ENCODE peak calls at places on chromosomes 7 and 10, in six cellular contexts. One of them, this sample, is unnamed.

GRCh38 chr7:105963038-105963667 is at the start of gene CDHR3:
- DNase-seq in bronchial epithelial cell: no peak
- DNase-seq in HepG2: peak
- DNase-seq in tibial nerve: no peak
- DNase-seq in sigmoid colon: no peak
- DNase-seq in stomach: peak
- DNase-seq in this sample: peak

GRCh38 chr7:105641236-105641810 is 60.0 kb upstream of the EFCAB10 start:
- DNase-seq in sigmoid colon: peak
- DNase-seq in HepG2: no peak
- DNase-seq in bronchial epithelial cell: no peak
- DNase-seq in stomach: no peak
- DNase-seq in tibial nerve: no peak
- DNase-seq in this sample: no peak

GRCh38 chr10:773562-774161 is 84.2 kb upstream of the DIP2C start:
- DNase-seq in stomach: peak
- DNase-seq in sigmoid colon: no peak
- DNase-seq in HepG2: no peak
- DNase-seq in tibial nerve: no peak
- DNase-seq in bronchial epithelial cell: no peak
- DNase-seq in this sample: no peak

GRCh38 chr10:79352035-79352595 is 4.8 kb downstream of the PPIF start:
- DNase-seq in bronchial epithelial cell: no peak
- DNase-seq in HepG2: no peak
- DNase-seq in tibial nerve: no peak
- DNase-seq in stomach: no peak
- DNase-seq in sigmoid colon: no peak
- DNase-seq in this sample: no peak

GRCh38 chr7:66629222-66629658 is 559 bp downstream of the KCTD7 start:
- DNase-seq in sigmoid colon: peak
- DNase-seq in tibial nerve: no peak
- DNase-seq in stomach: peak
- DNase-seq in bronchial epithelial cell: no peak
- DNase-seq in HepG2: no peak
- DNase-seq in this sample: peak

GRCh38 chr7:103729026-103729425 is 260.4 kb downstream of the RELN start:
- DNase-seq in HepG2: no peak
- DNase-seq in sigmoid colon: no peak
- DNase-seq in tibial nerve: no peak
- DNase-seq in bronchial epithelial cell: no peak
- DNase-seq in stomach: no peak
- DNase-seq in this sample: no peak

GRCh38 chr10:91978585-91978984 is 55.0 kb downstream of the BTAF1 start:
- DNase-seq in sigmoid colon: no peak
- DNase-seq in stomach: no peak
- DNase-seq in bronchial epithelial cell: no peak
- DNase-seq in tibial nerve: no peak
- DNase-seq in HepG2: no peak
- DNase-seq in this sample: no peak

GRCh38 chr10:77614778-77615625 is 22.6 kb downstream of the KCNMA1 start:
- DNase-seq in HepG2: no peak
- DNase-seq in stomach: no peak
- DNase-seq in bronchial epithelial cell: peak
- DNase-seq in sigmoid colon: peak
- DNase-seq in tibial nerve: no peak
- DNase-seq in this sample: no peak

GRCh38 chr10:9024210-9024609 is 969.7 kb downstream of the GATA3 start:
- DNase-seq in stomach: no peak
- DNase-seq in HepG2: no peak
- DNase-seq in bronchial epithelial cell: peak
- DNase-seq in tibial nerve: no peak
- DNase-seq in sigmoid colon: no peak
- DNase-seq in this sample: no peak

GRCh38 chr10:43905502-43906236 is 257.0 kb upstream of the ZNF32 start:
- DNase-seq in HepG2: no peak
- DNase-seq in stomach: no peak
- DNase-seq in tibial nerve: no peak
- DNase-seq in bronchial epithelial cell: no peak
- DNase-seq in sigmoid colon: no peak
- DNase-seq in this sample: no peak

GRCh38 chr7:143884978-143885559 is 16.9 kb downstream of the TCAF1 start:
- DNase-seq in HepG2: no peak
- DNase-seq in stomach: no peak
- DNase-seq in tibial nerve: no peak
- DNase-seq in bronchial epithelial cell: no peak
- DNase-seq in sigmoid colon: peak
- DNase-seq in this sample: no peak

GRCh38 chr7:143885951-143886350 is 16.0 kb downstream of the TCAF1 start:
- DNase-seq in bronchial epithelial cell: no peak
- DNase-seq in sigmoid colon: no peak
- DNase-seq in stomach: no peak
- DNase-seq in HepG2: no peak
- DNase-seq in tibial nerve: no peak
- DNase-seq in this sample: no peak

GRCh38 chr7:143882611-143883078 is 19.3 kb downstream of the TCAF1 start:
- DNase-seq in bronchial epithelial cell: no peak
- DNase-seq in HepG2: peak
- DNase-seq in stomach: peak
- DNase-seq in tibial nerve: peak
- DNase-seq in sigmoid colon: peak
- DNase-seq in this sample: peak

GRCh38 chr7:143882020-143882610 is 19.9 kb downstream of the TCAF1 start:
- DNase-seq in sigmoid colon: peak
- DNase-seq in stomach: no peak
- DNase-seq in bronchial epithelial cell: no peak
- DNase-seq in HepG2: peak
- DNase-seq in tibial nerve: no peak
- DNase-seq in this sample: no peak

DNA sequence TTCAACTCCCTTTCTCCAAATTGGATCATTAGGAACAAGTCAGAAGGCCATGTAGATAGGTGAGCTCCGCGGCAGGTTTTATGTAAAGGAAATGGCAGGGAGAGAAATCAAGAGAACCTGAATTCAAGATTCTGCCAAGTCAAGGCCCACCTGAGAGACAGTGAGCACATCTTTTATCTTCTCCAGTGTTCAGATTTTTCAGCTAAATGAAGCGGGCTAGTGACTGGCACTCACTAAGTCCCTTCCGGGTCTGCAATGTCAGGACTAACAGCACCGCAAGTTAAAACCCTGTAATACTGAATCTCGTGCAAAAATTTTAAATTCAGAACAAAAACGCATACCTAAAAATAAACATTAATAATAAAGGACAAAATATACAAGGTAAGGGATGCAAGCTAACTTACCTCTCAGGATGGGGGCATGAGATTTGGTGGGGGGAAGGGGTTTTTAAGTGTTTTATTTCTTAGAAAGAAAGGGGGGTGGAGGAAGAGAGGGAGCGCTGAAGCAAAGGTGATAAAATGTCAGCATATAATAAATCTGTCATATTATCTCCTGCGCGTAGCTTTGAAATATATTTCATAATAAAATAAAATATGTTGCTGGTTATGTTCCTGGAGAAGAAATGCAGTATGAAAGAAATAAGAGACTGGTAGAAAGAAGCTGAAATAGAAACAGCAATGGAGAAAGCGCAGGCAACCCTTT is 17.5 kb downstream of the TCAF1 start:
- DNase-seq in HepG2: no peak
- DNase-seq in stomach: no peak
- DNase-seq in tibial nerve: no peak
- DNase-seq in bronchial epithelial cell: no peak
- DNase-seq in sigmoid colon: no peak
- DNase-seq in this sample: no peak
- H3K4me3 ChIP-seq in HepG2: no peak
- H3K4me3 ChIP-seq in stomach: peak
- H3K4me3 ChIP-seq in tibial nerve: peak
- H3K4me3 ChIP-seq in bronchial epithelial cell: peak
- H3K4me3 ChIP-seq in sigmoid colon: peak
- H3K4me3 ChIP-seq in this sample: no peak

GRCh38 chr7:151814400-151814914 is 62.5 kb downstream of the PRKAG2 start:
- DNase-seq in stomach: no peak
- DNase-seq in bronchial epithelial cell: no peak
- DNase-seq in HepG2: no peak
- DNase-seq in sigmoid colon: no peak
- DNase-seq in tibial nerve: no peak
- DNase-seq in this sample: no peak
- H3K4me3 ChIP-seq in stomach: no peak
- H3K4me3 ChIP-seq in bronchial epithelial cell: no peak
- H3K4me3 ChIP-seq in HepG2: no peak
- H3K4me3 ChIP-seq in sigmoid colon: no peak
- H3K4me3 ChIP-seq in tibial nerve: no peak
- H3K4me3 ChIP-seq in this sample: no peak

DNA sequence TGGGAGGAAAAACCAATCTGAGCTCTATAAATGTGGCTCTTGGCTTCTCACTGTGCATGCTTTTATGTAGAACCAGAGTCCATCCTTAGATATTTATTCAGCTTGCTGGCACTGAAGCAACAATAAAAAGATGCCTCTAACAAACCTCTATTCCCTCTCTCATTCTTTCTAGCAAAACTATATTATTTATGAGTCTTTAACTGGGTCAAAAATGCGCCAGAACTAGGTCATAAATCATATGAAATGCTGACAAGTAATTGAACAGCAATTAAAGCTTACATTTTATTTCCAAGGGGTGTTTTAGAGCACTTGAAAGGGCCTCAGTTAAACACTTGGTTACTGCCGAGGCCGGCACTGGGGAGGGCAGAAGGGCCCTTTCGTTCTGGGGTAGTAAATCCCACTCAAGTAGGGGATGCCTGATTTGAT is 14.0 kb downstream of the HOXA4 start:
- DNase-seq in sigmoid colon: no peak
- DNase-seq in bronchial epithelial cell: no peak
- DNase-seq in tibial nerve: no peak
- DNase-seq in stomach: no peak
- DNase-seq in HepG2: no peak
- DNase-seq in this sample: no peak
- H3K4me3 ChIP-seq in sigmoid colon: peak
- H3K4me3 ChIP-seq in bronchial epithelial cell: no peak
- H3K4me3 ChIP-seq in tibial nerve: no peak
- H3K4me3 ChIP-seq in stomach: peak
- H3K4me3 ChIP-seq in HepG2: no peak
- H3K4me3 ChIP-seq in this sample: peak

GRCh38 chr7:130912910-130913720 is 179.1 kb upstream of the KLF14 start:
- DNase-seq in HepG2: peak
- DNase-seq in bronchial epithelial cell: peak
- DNase-seq in tibial nerve: peak
- DNase-seq in sigmoid colon: peak
- DNase-seq in stomach: peak
- DNase-seq in this sample: peak

GRCh38 chr7:130909881-130910672 is 176.1 kb upstream of the KLF14 start:
- DNase-seq in sigmoid colon: no peak
- DNase-seq in bronchial epithelial cell: peak
- DNase-seq in HepG2: no peak
- DNase-seq in stomach: no peak
- DNase-seq in tibial nerve: no peak
- DNase-seq in this sample: no peak

GRCh38 chr7:130910949-130911944 is 177.2 kb upstream of the KLF14 start:
- DNase-seq in sigmoid colon: no peak
- DNase-seq in HepG2: peak
- DNase-seq in tibial nerve: no peak
- DNase-seq in bronchial epithelial cell: peak
- DNase-seq in stomach: no peak
- DNase-seq in this sample: no peak

GRCh38 chr7:130913721-130914588 is 179.9 kb upstream of the KLF14 start:
- DNase-seq in tibial nerve: no peak
- DNase-seq in sigmoid colon: no peak
- DNase-seq in HepG2: no peak
- DNase-seq in stomach: no peak
- DNase-seq in bronchial epithelial cell: no peak
- DNase-seq in this sample: no peak

GRCh38 chr7:130912086-130912909 is 178.3 kb upstream of the KLF14 start:
- DNase-seq in bronchial epithelial cell: peak
- DNase-seq in HepG2: peak
- DNase-seq in tibial nerve: no peak
- DNase-seq in sigmoid colon: no peak
- DNase-seq in stomach: no peak
- DNase-seq in this sample: no peak
- H3K4me3 ChIP-seq in bronchial epithelial cell: peak
- H3K4me3 ChIP-seq in HepG2: peak
- H3K4me3 ChIP-seq in tibial nerve: peak
- H3K4me3 ChIP-seq in sigmoid colon: peak
- H3K4me3 ChIP-seq in stomach: peak
- H3K4me3 ChIP-seq in this sample: peak

GRCh38 chr10:116848032-116848911 is 1.0 kb upstream of the ENO4 start:
- DNase-seq in stomach: no peak
- DNase-seq in HepG2: no peak
- DNase-seq in tibial nerve: no peak
- DNase-seq in sigmoid colon: no peak
- DNase-seq in bronchial epithelial cell: peak
- DNase-seq in this sample: no peak
- H3K4me3 ChIP-seq in stomach: peak
- H3K4me3 ChIP-seq in HepG2: no peak
- H3K4me3 ChIP-seq in tibial nerve: no peak
- H3K4me3 ChIP-seq in sigmoid colon: peak
- H3K4me3 ChIP-seq in bronchial epithelial cell: peak
- H3K4me3 ChIP-seq in this sample: peak

GRCh38 chr10:124792998-124793352 is 1.3 kb upstream of the EEF1AKMT2 start:
- DNase-seq in stomach: no peak
- DNase-seq in sigmoid colon: no peak
- DNase-seq in HepG2: no peak
- DNase-seq in tibial nerve: no peak
- DNase-seq in bronchial epithelial cell: no peak
- DNase-seq in this sample: no peak
- H3K4me3 ChIP-seq in stomach: peak
- H3K4me3 ChIP-seq in sigmoid colon: no peak
- H3K4me3 ChIP-seq in HepG2: no peak
- H3K4me3 ChIP-seq in tibial nerve: no peak
- H3K4me3 ChIP-seq in bronchial epithelial cell: no peak
- H3K4me3 ChIP-seq in this sample: no peak

GRCh38 chr7:73307436-73307835 is 1.2 kb downstream of the NSUN5 start:
- DNase-seq in stomach: no peak
- DNase-seq in bronchial epithelial cell: no peak
- DNase-seq in HepG2: no peak
- DNase-seq in tibial nerve: no peak
- DNase-seq in sigmoid colon: peak
- DNase-seq in this sample: no peak
- H3K4me3 ChIP-seq in stomach: peak
- H3K4me3 ChIP-seq in bronchial epithelial cell: no peak
- H3K4me3 ChIP-seq in HepG2: peak
- H3K4me3 ChIP-seq in tibial nerve: no peak
- H3K4me3 ChIP-seq in sigmoid colon: peak
- H3K4me3 ChIP-seq in this sample: no peak